ENCODE peak calls at places on chromosomes 7 and 10, in eight cellular contexts. V, K, X, J, Y, H, O and M are unnamed samples.

GRCh38 chr7:81014266-81014665 is 95.4 kb upstream of the SEMA3C start:
- DNase-seq in J (no peak), H (no peak), K (peak), O (peak), Y (peak), V (no peak), X (no peak), M (no peak)

GRCh38 chr7:116167177-116167576 is 43.2 kb upstream of the TES start:
- DNase-seq in J (no peak), Y (no peak), H (no peak), K (no peak), O (no peak), X (no peak), V (no peak), M (no peak)

GRCh38 chr10:88545359-88545758 is 37.8 kb downstream of the RNLS start:
- DNase-seq in H (no peak), V (no peak), Y (no peak), X (no peak), K (no peak), O (no peak), J (no peak), M (no peak)

GRCh38 chr7:47654672-47655340 is 72.9 kb upstream of the TNS3 start:
- DNase-seq in X (no peak), O (peak), J (no peak), K (no peak), H (no peak), Y (peak), V (no peak), M (no peak)

GRCh38 chr10:73529089-73529832 is 33.4 kb upstream of the PPP3CB start:
- DNase-seq in J (peak), H (peak), V (peak), X (peak), K (peak), O (peak), Y (peak), M (peak)

GRCh38 chr7:54541941-54542618 is at the start of gene VSTM2A:
- DNase-seq in V (peak), K (peak), O (no peak), J (no peak), H (no peak), X (peak), Y (no peak), M (peak)

GRCh38 chr7:100584677-100585510 is 1.0 kb downstream of the LRCH4 start:
- DNase-seq in V (peak), O (peak), J (no peak), Y (peak), K (peak), H (peak), X (no peak), M (peak)

GRCh38 chr7:151008511-151009323 is 15.6 kb downstream of the ATG9B start:
- DNase-seq in X (no peak), J (no peak), Y (peak), K (no peak), V (no peak), H (no peak), O (no peak), M (peak)

GRCh38 chr10:124168581-124168980 is 75.2 kb upstream of the CHST15 start:
- DNase-seq in X (no peak), K (no peak), Y (no peak), O (no peak), H (no peak), V (no peak), J (no peak), M (no peak)

GRCh38 chr10:103498936-103499638 is 5.6 kb downstream of the NEURL1 start:
- DNase-seq in O (no peak), H (no peak), V (peak), X (no peak), K (no peak), Y (no peak), J (no peak), M (no peak)

GRCh38 chr10:92240289-92241157 is 50.4 kb downstream of the CPEB3 start:
- DNase-seq in J (peak), H (peak), K (peak), Y (peak), O (peak), X (peak), V (no peak), M (peak)

GRCh38 chr7:44134943-44135628 is 6.0 kb downstream of the MYL7 start:
- DNase-seq in K (no peak), O (no peak), V (no peak), J (no peak), H (no peak), X (no peak), Y (no peak), M (no peak)

GRCh38 chr7:91046322-91047088 is 217.7 kb upstream of the FZD1 start:
- DNase-seq in K (peak), J (peak), Y (peak), X (no peak), V (no peak), H (no peak), O (no peak), M (no peak)

GRCh38 chr10:70538731-70539338 is 60.3 kb downstream of the PALD1 start:
- DNase-seq in Y (no peak), X (no peak), V (no peak), H (no peak), J (no peak), O (no peak), K (no peak), M (no peak)

GRCh38 chr7:28573059-28573553 is 160.8 kb downstream of the CREB5 start:
- DNase-seq in K (peak), O (peak), Y (peak), J (no peak), H (no peak), V (peak), X (peak), M (peak)

GRCh38 chr7:85191383-85191782 is 4.5 kb upstream of the SEMA3D start:
- DNase-seq in Y (peak), O (peak), H (no peak), X (no peak), J (no peak), K (peak), V (no peak), M (no peak)

GRCh38 chr10:19003341-19003740 is 45.3 kb upstream of the MALRD1 start:
- DNase-seq in V (no peak), J (no peak), H (no peak), X (no peak), K (no peak), O (no peak), Y (no peak), M (no peak)

GRCh38 chr7:98254951-98255610 is 3.0 kb upstream of the TECPR1 start:
- DNase-seq in K (no peak), V (no peak), O (no peak), H (no peak), Y (no peak), J (no peak), X (no peak), M (no peak)

GRCh38 chr10:90138844-90139243 is 437.5 kb downstream of the KIF20B start:
- DNase-seq in O (no peak), K (peak), V (no peak), X (no peak), Y (peak), J (no peak), H (no peak), M (peak)

GRCh38 chr7:148328906-148329305 is 261.7 kb upstream of the C7orf33 start:
- DNase-seq in X (no peak), O (no peak), V (no peak), H (no peak), J (no peak), Y (no peak), K (no peak), M (no peak)

GRCh38 chr10:31648966-31649365 is 279.7 kb downstream of the ARHGAP12 start:
- DNase-seq in H (no peak), Y (no peak), J (peak), O (no peak), X (no peak), V (no peak), K (no peak), M (no peak)